ENCODE peak calls at places on chromosomes 5 and 9, in seven cellular contexts. One of them, this sample, is unnamed.
A peak's percentile ranks its signal among the peaks of the same experiment; 100 is the strongest.

GRCh38 chr9:113921366-113921765 is 45.3 kb downstream of the ZNF618 start:
- DNase-seq in AG04450: no peak
- DNase-seq in ovary: no peak
- DNase-seq in RWPE1: no peak
- DNase-seq in SHP77: no peak
- DNase-seq in brain microvascular endothelial cell: no peak
- DNase-seq in activated CD4-positive, alpha-beta T cell treated with anti-CD3 and anti-CD28 coated beads for 48 hours: no peak
- DNase-seq in this sample: no peak

GRCh38 chr9:70421020-70421271 is 6.5 kb upstream of the KLF9 start:
- DNase-seq in AG04450: no peak
- DNase-seq in ovary: no peak
- DNase-seq in RWPE1: peak; percentile 16
- DNase-seq in SHP77: no peak
- DNase-seq in brain microvascular endothelial cell: no peak
- DNase-seq in activated CD4-positive, alpha-beta T cell treated with anti-CD3 and anti-CD28 coated beads for 48 hours: peak; percentile 32
- DNase-seq in this sample: no peak

GRCh38 chr9:110357510-110357909 is 19.8 kb upstream of the TXNDC8 start:
- DNase-seq in AG04450: no peak
- DNase-seq in ovary: no peak
- DNase-seq in RWPE1: peak; percentile 75
- DNase-seq in SHP77: no peak
- DNase-seq in brain microvascular endothelial cell: no peak
- DNase-seq in activated CD4-positive, alpha-beta T cell treated with anti-CD3 and anti-CD28 coated beads for 48 hours: no peak
- DNase-seq in this sample: no peak

GRCh38 chr5:132013006-132013689 is 1.7 kb upstream of the ACSL6 start:
- DNase-seq in AG04450: no peak
- DNase-seq in ovary: no peak
- DNase-seq in RWPE1: no peak
- DNase-seq in SHP77: peak; percentile 21
- DNase-seq in brain microvascular endothelial cell: no peak
- DNase-seq in activated CD4-positive, alpha-beta T cell treated with anti-CD3 and anti-CD28 coated beads for 48 hours: peak; percentile 0
- DNase-seq in this sample: no peak

GRCh38 chr5:123051206-123051605 is 14.7 kb upstream of the PPIC start:
- DNase-seq in AG04450: no peak
- DNase-seq in ovary: no peak
- DNase-seq in RWPE1: no peak
- DNase-seq in SHP77: no peak
- DNase-seq in brain microvascular endothelial cell: no peak
- DNase-seq in activated CD4-positive, alpha-beta T cell treated with anti-CD3 and anti-CD28 coated beads for 48 hours: no peak
- DNase-seq in this sample: no peak

GRCh38 chr5:177605667-177606066 is 5.7 kb downstream of the B4GALT7 start:
- DNase-seq in AG04450: no peak
- DNase-seq in ovary: no peak
- DNase-seq in RWPE1: no peak
- DNase-seq in SHP77: no peak
- DNase-seq in brain microvascular endothelial cell: no peak
- DNase-seq in activated CD4-positive, alpha-beta T cell treated with anti-CD3 and anti-CD28 coated beads for 48 hours: no peak
- DNase-seq in this sample: no peak

GRCh38 chr5:16909464-16909863 is 26.6 kb downstream of the MYO10 start:
- DNase-seq in AG04450: no peak
- DNase-seq in ovary: no peak
- DNase-seq in RWPE1: no peak
- DNase-seq in SHP77: peak; percentile 7
- DNase-seq in brain microvascular endothelial cell: no peak
- DNase-seq in activated CD4-positive, alpha-beta T cell treated with anti-CD3 and anti-CD28 coated beads for 48 hours: no peak
- DNase-seq in this sample: no peak

GRCh38 chr5:99169309-99169708 is 240.5 kb upstream of the CHD1 start:
- DNase-seq in AG04450: no peak
- DNase-seq in ovary: no peak
- DNase-seq in RWPE1: no peak
- DNase-seq in SHP77: no peak
- DNase-seq in brain microvascular endothelial cell: no peak
- DNase-seq in activated CD4-positive, alpha-beta T cell treated with anti-CD3 and anti-CD28 coated beads for 48 hours: no peak
- DNase-seq in this sample: no peak

GRCh38 chr5:180784497-180785097 is 18.0 kb downstream of the MGAT1 start:
- DNase-seq in AG04450: peak; percentile 66
- DNase-seq in ovary: peak; percentile 83
- DNase-seq in RWPE1: peak; percentile 90
- DNase-seq in SHP77: peak; percentile 69
- DNase-seq in brain microvascular endothelial cell: peak; percentile 86
- DNase-seq in activated CD4-positive, alpha-beta T cell treated with anti-CD3 and anti-CD28 coated beads for 48 hours: peak; percentile 80
- DNase-seq in this sample: peak; percentile 90

GRCh38 chr5:12636209-12636608 is 732.0 kb upstream of the CTNND2 start:
- DNase-seq in AG04450: no peak
- DNase-seq in ovary: no peak
- DNase-seq in RWPE1: no peak
- DNase-seq in SHP77: no peak
- DNase-seq in brain microvascular endothelial cell: no peak
- DNase-seq in activated CD4-positive, alpha-beta T cell treated with anti-CD3 and anti-CD28 coated beads for 48 hours: no peak
- DNase-seq in this sample: no peak